ENCODE peak calls at places on chromosomes 12 and 14, in seven cellular contexts. X is astrocyte of the spinal cord, E is AG10803, G is endodermal cell, T is cardiac muscle cell, J is astrocyte of the cerebellum, U is mammary epithelial cell. I is an unnamed sample.

GRCh38 chr14:31025335-31026075 is at the start of gene AP4S1:
- DNase-seq in X (peak; percentile 27), G (peak; percentile 85), J (no peak), T (peak; percentile 64), E (no peak), U (peak; percentile 20), I (no peak)

GRCh38 chr12:75390156-75390898 is 562 bp upstream of the GLIPR1L2 start:
- DNase-seq in X (no peak), E (no peak), U (no peak), T (no peak), J (no peak), G (no peak), I (no peak)

GRCh38 chr14:92950193-92950540 is 27.2 kb downstream of the CHGA start:
- DNase-seq in E (no peak), G (no peak), J (no peak), X (no peak), T (peak; percentile 29), U (no peak), I (no peak)

GRCh38 chr12:83197483-83197914 is 510.8 kb downstream of the TMTC2 start:
- DNase-seq in U (no peak), E (no peak), G (peak; percentile 54), T (no peak), X (no peak), J (no peak), I (no peak)

GRCh38 chr12:99745895-99746294 is 98.3 kb downstream of the GARIN6 start:
- DNase-seq in U (no peak), X (no peak), T (no peak), E (no peak), G (no peak), J (no peak), I (no peak)

GRCh38 chr14:74302634-74303569 is at the start of gene ABCD4:
- DNase-seq in T (peak; percentile 95), E (peak; percentile 90), U (peak; percentile 87), G (peak; percentile 99), J (peak; percentile 76), X (peak; percentile 92), I (peak; percentile 81)

GRCh38 chr12:108622425-108622824 is 11.3 kb downstream of the SELPLG start:
- DNase-seq in G (peak; percentile 80), J (no peak), T (no peak), U (no peak), E (peak; percentile 61), X (no peak), I (no peak)

GRCh38 chr12:24533953-24534352 is 414.9 kb downstream of the BCAT1 start:
- DNase-seq in X (no peak), T (no peak), G (no peak), U (no peak), E (no peak), J (no peak), I (no peak)

GRCh38 chr12:56723889-56724659 is 1.0 kb downstream of the NACA start:
- DNase-seq in U (peak; percentile 75), G (peak; percentile 59), X (peak; percentile 65), T (peak; percentile 24), E (peak; percentile 87), J (peak; percentile 60), I (no peak)

GRCh38 chr12:132596016-132596415 is 14.4 kb downstream of the LRCOL1 start:
- DNase-seq in X (peak; percentile 26), T (peak; percentile 39), J (no peak), U (no peak), E (peak; percentile 46), G (peak; percentile 66), I (no peak)

GRCh38 chr14:40221428-40221827 is 789.2 kb upstream of the FBXO33 start:
- DNase-seq in E (no peak), T (no peak), J (no peak), G (no peak), X (no peak), U (no peak), I (no peak)

GRCh38 chr12:60263146-60263545 is 667.3 kb downstream of the SLC16A7 start:
- DNase-seq in G (no peak), X (no peak), U (no peak), T (no peak), J (no peak), E (peak; percentile 5), I (no peak)

GRCh38 chr12:4292266-4293063 is 18.9 kb downstream of the CCND2 start:
- DNase-seq in X (no peak), E (no peak), U (no peak), G (peak; percentile 32), J (no peak), T (no peak), I (no peak)

GRCh38 chr14:103259801-103260628 is 74.0 kb upstream of the EIF5 start:
- DNase-seq in E (no peak), T (no peak), X (no peak), J (no peak), U (no peak), G (no peak), I (no peak)
- H3K4me3 ChIP-seq in E (peak overlapping the region; percentile 68), T (no peak overlapping the region), X (peak overlapping the region; percentile 45), J (peak overlapping the region; percentile 43), U (peak overlapping the region; percentile 39), G (no peak overlapping the region), I (no peak overlapping the region)

GRCh38 chr12:106205208-106206069 is 42.4 kb downstream of the CKAP4 start:
- DNase-seq in G (peak; percentile 67), E (peak; percentile 35), X (no peak), J (no peak), T (no peak), U (peak; percentile 44), I (no peak)
- TF ChIP-seq CTCF in G (peak; percentile 46), E (peak; percentile 9), X (no peak), J (no peak), T (no peak), U (peak; percentile 35), I (no peak)

DNA sequence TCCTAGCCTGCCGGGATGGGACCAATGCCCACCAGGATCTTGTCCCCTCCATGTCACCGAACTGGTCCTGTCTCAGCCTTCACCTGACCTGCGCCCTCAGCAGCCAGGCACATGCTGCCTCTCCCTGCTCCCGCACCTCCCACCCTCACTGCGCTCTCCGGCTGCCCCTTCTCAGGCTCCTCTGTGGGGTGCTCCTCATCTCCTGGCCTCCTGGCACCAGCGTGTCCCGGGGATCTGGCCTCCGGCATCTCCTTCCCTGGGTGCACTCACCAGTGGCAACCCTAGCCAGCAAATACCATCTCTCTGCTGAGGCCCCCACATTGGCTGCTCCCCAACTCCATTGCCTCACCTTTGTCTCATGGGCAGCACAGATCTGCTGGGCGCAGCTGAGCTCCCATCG is 29.0 kb downstream of the BEGAIN start:
- DNase-seq in U (no peak), G (no peak), J (no peak), X (no peak), T (no peak), E (no peak), I (no peak)
- H3K4me3 ChIP-seq in U (no peak overlapping the region), G (no peak overlapping the region), J (no peak overlapping the region), X (no peak overlapping the region), T (no peak overlapping the region), E (no peak overlapping the region), I (no peak overlapping the region)

GRCh38 chr12:67647251-67647546 is 1.3 kb upstream of the DYRK2 start:
- DNase-seq in X (peak; percentile 24), T (no peak), E (no peak), J (no peak), G (no peak), U (no peak), I (no peak)

GRCh38 chr12:67648306-67649164 is at the start of gene DYRK2:
- DNase-seq in G (peak; percentile 92), E (peak; percentile 78), U (peak; percentile 72), X (peak; percentile 77), J (no peak), T (peak; percentile 92), I (no peak)

GRCh38 chr12:67649165-67650126 is 901 bp downstream of the DYRK2 start:
- DNase-seq in G (peak; percentile 70), E (peak; percentile 15), T (peak; percentile 44), J (no peak), X (peak; percentile 14), U (no peak), I (no peak)

GRCh38 chr12:67646775-67647174 is 1.8 kb upstream of the DYRK2 start:
- DNase-seq in J (no peak), T (no peak), X (no peak), G (no peak), U (no peak), E (no peak), I (no peak)

GRCh38 chr12:67647547-67648305 is 819 bp upstream of the DYRK2 start:
- DNase-seq in U (peak; percentile 80), J (peak; percentile 66), G (peak; percentile 94), T (peak; percentile 93), E (peak; percentile 90), X (peak; percentile 88), I (no peak)
- TF ChIP-seq CTCF in U (peak; percentile 50), J (peak; percentile 45), G (peak; percentile 56), T (peak; percentile 39), E (peak; percentile 58), X (peak; percentile 44), I (peak; percentile 36)

DNA sequence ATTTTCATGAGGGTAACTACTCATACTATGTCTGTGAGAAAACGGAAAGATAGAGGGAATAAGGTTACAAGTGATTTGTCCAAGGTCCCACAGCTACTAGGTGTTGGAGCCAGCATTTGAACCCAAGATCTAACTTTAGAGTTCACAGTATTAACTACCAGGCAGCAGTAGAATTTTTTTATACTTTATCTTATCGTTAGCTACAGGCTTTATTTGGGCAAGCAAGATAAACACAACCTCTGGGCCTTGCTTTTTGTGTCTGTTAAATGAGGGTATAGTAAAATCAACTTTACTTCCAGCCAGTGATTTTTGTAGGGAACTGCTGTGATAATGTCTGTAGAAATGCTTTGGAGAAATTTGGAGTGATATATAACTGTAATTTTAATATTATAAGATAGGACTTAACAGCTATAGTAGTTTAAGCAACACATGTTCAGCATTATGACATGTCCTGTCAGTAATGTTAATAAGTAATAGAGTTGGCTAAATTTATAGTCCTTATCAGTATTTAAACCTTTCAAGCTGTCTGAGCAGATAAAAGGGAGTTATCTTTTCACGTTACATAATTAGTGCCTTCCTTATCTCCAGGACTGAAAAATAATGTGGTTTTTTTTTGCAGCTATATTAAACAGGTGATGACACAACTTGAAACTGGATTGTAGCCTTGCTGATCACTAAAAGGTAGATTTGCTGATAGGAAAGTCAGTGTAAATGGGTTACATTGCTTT is 12.8 kb downstream of the LEMD3 start:
- DNase-seq in G (no peak), T (no peak), U (no peak), X (no peak), E (no peak), J (no peak), I (no peak)
- H3K4me3 ChIP-seq in G (peak overlapping the region; percentile 37), T (no peak overlapping the region), U (no peak overlapping the region), X (no peak overlapping the region), E (no peak overlapping the region), J (no peak overlapping the region), I (no peak overlapping the region)

DNA sequence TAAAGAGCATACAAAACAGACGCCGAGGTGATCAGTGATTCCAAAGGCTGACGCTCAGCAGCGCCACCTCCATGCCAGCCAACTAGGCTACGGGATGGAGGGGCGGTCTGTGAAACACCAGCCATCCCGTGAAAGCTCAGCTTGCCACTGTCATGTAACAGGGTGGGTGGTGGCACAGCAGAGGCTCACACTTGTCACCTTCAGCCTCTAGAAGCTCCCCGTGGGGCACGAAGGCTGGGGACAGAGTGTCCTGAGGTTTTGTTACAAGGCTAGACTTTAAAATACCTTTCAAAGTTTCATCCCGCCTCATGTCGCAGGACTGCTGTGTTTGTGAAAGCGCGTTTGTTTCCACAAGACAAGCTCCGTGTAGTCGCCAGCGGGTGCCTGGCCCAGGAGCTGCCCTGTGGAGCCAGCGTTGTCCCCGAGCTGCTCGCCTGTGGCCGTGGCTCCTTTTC is 20.7 kb downstream of the XRCC3 start:
- DNase-seq in U (no peak), X (no peak), E (no peak), G (peak; percentile 64), T (no peak), J (no peak), I (no peak)
- TF ChIP-seq CTCF in U (no peak), X (no peak), E (no peak), G (peak; percentile 58), T (no peak), J (peak; percentile 8), I (no peak)

GRCh38 chr12:49342066-49342913 is 4.4 kb upstream of the DNAJC22 start:
- DNase-seq in J (peak; percentile 49), U (peak; percentile 40), E (peak; percentile 44), T (peak; percentile 95), G (peak; percentile 100), X (peak; percentile 68), I (peak; percentile 55)
- H3K4me3 ChIP-seq in J (peak overlapping the region; percentile 31), U (no peak overlapping the region), E (peak overlapping the region; percentile 51), T (peak overlapping the region; percentile 26), G (peak overlapping the region; percentile 74), X (peak overlapping the region; percentile 31), I (peak overlapping the region; percentile 4)

I was measured in GM12864.